ENCODE peak calls at places on chromosomes 2 and 18, in seven cellular contexts. R, Q, Y, M, N, V and L are unnamed samples.
A peak's percentile ranks its signal among the peaks of the same experiment; 100 is the strongest.

GRCh38 chr2:55616509-55617159 is 788 bp downstream of the PPP4R3B start:
- DNase-seq in R (peak; percentile 59), Q (no peak), Y (no peak), M (no peak), N (peak; percentile 54), V (peak; percentile 65), L (peak; percentile 18)

GRCh38 chr2:168244318-168244717 is 3.1 kb downstream of the STK39 start:
- DNase-seq in R (peak; percentile 54), Q (no peak), Y (peak; percentile 37), M (peak; percentile 21), N (peak; percentile 90), V (peak; percentile 24), L (peak; percentile 56)

GRCh38 chr2:98012561-98012979 is 16.8 kb upstream of the TMEM131 start:
- DNase-seq in R (no peak), Q (no peak), Y (no peak), M (no peak), N (no peak), V (no peak), L (no peak)

GRCh38 chr2:25664531-25665307 is 8.7 kb downstream of the DTNB start:
- DNase-seq in R (no peak), Q (peak; percentile 71), Y (no peak), M (no peak), N (no peak), V (no peak), L (no peak)

GRCh38 chr2:181363164-181363563 is 94.0 kb upstream of the ITGA4 start:
- DNase-seq in R (no peak), Q (no peak), Y (no peak), M (no peak), N (no peak), V (no peak), L (no peak)

GRCh38 chr2:135004005-135004746 is 43.1 kb downstream of the MAP3K19 start:
- DNase-seq in R (peak; percentile 67), Q (peak; percentile 62), Y (peak; percentile 85), M (peak; percentile 54), N (peak; percentile 81), V (peak; percentile 44), L (peak; percentile 54)

GRCh38 chr2:197115325-197115724 is 188.8 kb upstream of the PGAP1 start:
- DNase-seq in R (no peak), Q (no peak), Y (no peak), M (no peak), N (no peak), V (no peak), L (no peak)

GRCh38 chr2:47307066-47307465 is 95.9 kb upstream of the MSH2 start:
- DNase-seq in R (no peak), Q (no peak), Y (no peak), M (no peak), N (peak; percentile 99), V (peak; percentile 10), L (no peak)

GRCh38 chr2:85765081-85765731 is 11.4 kb downstream of the ATOH8 start:
- DNase-seq in R (no peak), Q (no peak), Y (peak; percentile 61), M (no peak), N (no peak), V (no peak), L (no peak)

GRCh38 chr18:44537521-44537920 is 143.2 kb upstream of the SETBP1 start:
- DNase-seq in R (no peak), Q (no peak), Y (no peak), M (no peak), N (no peak), V (no peak), L (no peak)

GRCh38 chr2:218223046-218223445 is 6.1 kb downstream of the ARPC2 start:
- DNase-seq in R (peak; percentile 43), Q (no peak), Y (no peak), M (no peak), N (no peak), V (no peak), L (no peak)

GRCh38 chr2:178420463-178420990 is 30.4 kb downstream of the PRKRA start:
- DNase-seq in R (no peak), Q (no peak), Y (no peak), M (no peak), N (no peak), V (no peak), L (no peak)

GRCh38 chr2:44942304-44943030 is 965 bp downstream of the SIX3 start:
- DNase-seq in R (no peak), Q (no peak), Y (no peak), M (no peak), N (no peak), V (no peak), L (no peak)

GRCh38 chr2:224157655-224158054 is 118.6 kb upstream of the SERPINE2 start:
- DNase-seq in R (no peak), Q (no peak), Y (no peak), M (no peak), N (no peak), V (no peak), L (no peak)

GRCh38 chr18:54806526-54806925 is 21.8 kb upstream of the RAB27B start:
- DNase-seq in R (no peak), Q (no peak), Y (no peak), M (no peak), N (no peak), V (no peak), L (no peak)

GRCh38 chr2:239715202-239715601 is 309.9 kb downstream of the NDUFA10 start:
- DNase-seq in R (no peak), Q (no peak), Y (no peak), M (no peak), N (no peak), V (no peak), L (no peak)

GRCh38 chr18:60069145-60069544 is 169.3 kb downstream of the PMAIP1 start:
- DNase-seq in R (no peak), Q (no peak), Y (no peak), M (no peak), N (no peak), V (no peak), L (no peak)

GRCh38 chr18:78936251-78937005 is 43.2 kb upstream of the SALL3 start:
- DNase-seq in R (no peak), Q (no peak), Y (no peak), M (no peak), N (no peak), V (no peak), L (no peak)

GRCh38 chr18:44198296-44199284 is 482.1 kb upstream of the SETBP1 start:
- DNase-seq in R (no peak), Q (no peak), Y (no peak), M (no peak), N (no peak), V (peak; percentile 45), L (peak; percentile 94)

GRCh38 chr2:219446101-219446504 is 11.5 kb downstream of the SPEG start:
- DNase-seq in R (no peak), Q (no peak), Y (peak; percentile 65), M (no peak), N (peak; percentile 22), V (no peak), L (peak; percentile 40)

GRCh38 chr18:3281456-3282400 is 19.8 kb downstream of the MYL12B start:
- DNase-seq in R (no peak), Q (no peak), Y (no peak), M (no peak), N (peak; percentile 86), V (peak; percentile 49), L (peak; percentile 67)

GRCh38 chr2:69073928-69074575 is 61.1 kb downstream of the ANTXR1 start:
- DNase-seq in R (no peak), Q (no peak), Y (no peak), M (no peak), N (no peak), V (no peak), L (no peak)

GRCh38 chr2:72936669-72937355 is 19.5 kb downstream of the EMX1 start:
- DNase-seq in R (no peak), Q (no peak), Y (peak; percentile 19), M (no peak), N (no peak), V (no peak), L (no peak)